ENCODE peak calls at places on chromosomes 6 and 20, in ten cellular contexts. Q is T-helper 1 cell; V is T-helper 2 cell; N is HS-5; O is cardiac septum; B is fibroblast of the aortic adventitia; E is stimulated activated CD4-positive, alpha-beta T cell treated with anti-CD3 and anti-CD28 coated beads, Interleukin-15, amount 100 ng/mL, for 24 hours; C is AG04450; W is activated CD4-positive, alpha-beta T cell treated with anti-CD3 and anti-CD28 coated beads, Interleukin-2, amount 10 ng/mL, durations not matched to agents 7 days and 5 days; J is activated T-helper 1 cell treated with anti-CD3 and anti-CD28 coated beads, Interleukin-2, amount 50 U/mL, for 16 hours. H is an unnamed sample.

GRCh38 chr6:37137881-37138568 is 31.9 kb upstream of the PIM1 start:
- DNase-seq in V (no peak), B (peak), W (no peak), Q (no peak), N (no peak), C (peak), E (peak), O (no peak), J (no peak), H (no peak)

GRCh38 chr20:17023811-17024210 is 203.0 kb upstream of the PCSK2 start:
- DNase-seq in C (no peak), W (no peak), V (no peak), Q (no peak), O (no peak), E (no peak), N (no peak), J (no peak), B (no peak), H (no peak)

GRCh38 chr6:157236040-157236725 is 87.1 kb downstream of the TMEM242 start:
- DNase-seq in C (no peak), O (peak), J (no peak), N (no peak), W (no peak), B (no peak), V (no peak), Q (no peak), E (peak), H (no peak)

GRCh38 chr20:57897891-57898290 is 188.1 kb upstream of the PMEPA1 start:
- DNase-seq in E (no peak), N (no peak), C (no peak), W (no peak), J (no peak), V (no peak), Q (no peak), O (no peak), B (no peak), H (no peak)

GRCh38 chr20:11337361-11338130 is 580.1 kb upstream of the BTBD3 start:
- DNase-seq in N (no peak), O (no peak), W (no peak), V (no peak), B (no peak), C (no peak), E (no peak), Q (no peak), J (no peak), H (peak)

GRCh38 chr6:154984146-154984545 is 11.0 kb upstream of the TIAM2 start:
- DNase-seq in O (no peak), J (no peak), B (no peak), N (no peak), Q (no peak), V (no peak), E (no peak), W (no peak), C (no peak), H (no peak)

GRCh38 chr6:82832811-82833210 is 232.8 kb downstream of the UBE3D start:
- DNase-seq in E (no peak), V (no peak), W (no peak), J (no peak), O (no peak), B (no peak), Q (no peak), C (no peak), N (no peak), H (peak)

GRCh38 chr6:116255246-116255800 is 1.4 kb upstream of the TSPYL4 start:
- DNase-seq in C (no peak), Q (no peak), N (no peak), E (no peak), W (no peak), V (no peak), J (no peak), O (no peak), B (no peak), H (peak)

GRCh38 chr6:105781905-105782304 is 304.2 kb upstream of the PRDM1 start:
- DNase-seq in E (no peak), B (no peak), W (peak), N (no peak), V (no peak), C (no peak), J (no peak), O (no peak), Q (no peak), H (no peak)

GRCh38 chr6:32853541-32854375 is at the start of the genes PSMB9 and TAP1:
- DNase-seq in O (peak), Q (peak), E (peak), V (peak), C (peak), N (peak), B (peak), J (peak), W (peak), H (peak)

GRCh38 chr20:3808141-3808479 is 12.0 kb downstream of the CDC25B start:
- DNase-seq in N (peak), B (peak), V (no peak), E (no peak), C (peak), Q (no peak), J (no peak), W (no peak), O (peak), H (peak)

GRCh38 chr6:87184762-87185250 is 29.4 kb downstream of the ZNF292 start:
- DNase-seq in N (no peak), J (no peak), E (no peak), V (no peak), O (no peak), Q (no peak), C (no peak), W (no peak), B (no peak), H (no peak)

GRCh38 chr6:74870403-74870802 is 335.4 kb downstream of the COL12A1 start:
- DNase-seq in C (no peak), J (no peak), Q (no peak), O (no peak), W (no peak), N (no peak), V (no peak), E (no peak), B (no peak), H (no peak)

GRCh38 chr6:132650413-132650812 is 8.6 kb downstream of the TAAR1 start:
- DNase-seq in W (no peak), O (no peak), C (no peak), V (no peak), E (no peak), N (no peak), Q (no peak), B (no peak), J (no peak), H (no peak)

GRCh38 chr6:98783578-98783977 is 50.8 kb upstream of the POU3F2 start:
- DNase-seq in N (no peak), B (no peak), O (no peak), W (no peak), Q (no peak), J (no peak), V (no peak), E (no peak), C (no peak), H (no peak)

GRCh38 chr6:158376650-158377081 is 64.4 kb downstream of the TULP4 start:
- DNase-seq in B (peak), Q (no peak), J (no peak), N (no peak), O (no peak), C (peak), E (no peak), V (no peak), W (no peak), H (no peak)

GRCh38 chr6:143400258-143401059 is 50.0 kb downstream of the ADAT2 start:
- DNase-seq in J (no peak), W (peak), E (no peak), V (no peak), C (no peak), O (no peak), B (peak), Q (no peak), N (no peak), H (no peak)

GRCh38 chr20:59933296-59933848 is at the start of gene SYCP2:
- DNase-seq in B (peak), V (peak), C (no peak), E (peak), O (peak), W (peak), Q (peak), N (no peak), J (peak), H (no peak)

GRCh38 chr6:96542702-96543101 is 20.2 kb upstream of the FHL5 start:
- DNase-seq in V (no peak), E (no peak), Q (no peak), N (no peak), B (peak), O (no peak), C (no peak), J (no peak), W (peak), H (no peak)

GRCh38 chr20:10316582-10316981 is 98.0 kb downstream of the SNAP25 start:
- DNase-seq in J (no peak), C (no peak), Q (no peak), W (peak), B (no peak), E (peak), N (no peak), O (no peak), V (no peak), H (peak)

GRCh38 chr6:3473773-3474172 is 16.9 kb upstream of the SLC22A23 start:
- DNase-seq in N (no peak), J (no peak), V (no peak), Q (no peak), B (no peak), E (no peak), W (no peak), C (no peak), O (no peak), H (no peak)

GRCh38 chr6:136576821-136577220 is 26.6 kb upstream of the MAP7 start:
- DNase-seq in J (no peak), E (no peak), V (no peak), C (no peak), Q (no peak), O (no peak), N (no peak), W (no peak), B (no peak), H (no peak)

GRCh38 chr6:42239736-42240375 is 22.2 kb upstream of the MRPS10 start:
- DNase-seq in C (no peak), J (no peak), Q (no peak), N (no peak), B (peak), O (no peak), V (no peak), W (no peak), E (no peak), H (no peak)

GRCh38 chr6:170222498-170223471 is 68.1 kb downstream of the DLL1 start:
- DNase-seq in W (no peak), B (no peak), E (peak), N (no peak), C (no peak), V (no peak), Q (no peak), J (no peak), O (peak), H (no peak)

GRCh38 chr20:32108814-32109391 is 611 bp upstream of the TM9SF4 start:
- DNase-seq in J (no peak), Q (no peak), B (no peak), N (no peak), C (no peak), O (no peak), E (no peak), V (no peak), W (no peak), H (no peak)

GRCh38 chr6:122028933-122029332 is 370.5 kb upstream of the HSF2 start:
- DNase-seq in Q (no peak), E (no peak), V (no peak), N (no peak), J (no peak), B (no peak), W (no peak), O (no peak), C (no peak), H (peak)

GRCh38 chr20:56373942-56374341 is 15.2 kb downstream of the FAM210B start:
- DNase-seq in B (peak), Q (no peak), C (peak), V (no peak), J (no peak), W (no peak), E (no peak), O (no peak), N (peak), H (no peak)

GRCh38 chr6:157754351-157754750 is 68.7 kb upstream of the SNX9 start:
- DNase-seq in N (no peak), O (no peak), Q (no peak), J (no peak), V (no peak), C (no peak), W (no peak), B (no peak), E (no peak), H (no peak)

GRCh38 chr6:26205625-26206574 is 118.7 kb downstream of the HFE start:
- DNase-seq in B (peak), Q (no peak), O (no peak), E (no peak), W (no peak), J (no peak), N (peak), C (peak), V (no peak), H (no peak)

GRCh38 chr20:36941403-36941835 is 10.1 kb downstream of the SAMHD1 start:
- DNase-seq in E (peak), B (no peak), O (no peak), W (no peak), N (no peak), C (no peak), J (no peak), V (no peak), Q (no peak), H (no peak)

H was measured in LNCaP clone FGC.